ENCODE peak calls at places on chromosomes 13 and 19, in eight cellular contexts. M is glutamatergic neuron; L is lung; N is fibroblast of mammary gland; B is transverse colon; P is fibroblast of pulmonary artery; D is keratinocyte; X is CD8-positive, alpha-beta T cell. J is an unnamed sample.

GRCh38 chr19:53294786-53295441 is 27.4 kb upstream of the VN1R4 start:
- DNase-seq in B (no peak), L (no peak), D (no peak), P (no peak), N (peak; percentile 19), X (no peak), M (no peak), J (no peak)

GRCh38 chr13:113448545-113448884 is 4.8 kb downstream of the ADPRHL1 start:
- DNase-seq in N (no peak), P (no peak), X (no peak), M (no peak), L (no peak), D (no peak), B (peak; percentile 47), J (no peak)

GRCh38 chr13:33235078-33235477 is 50.5 kb downstream of the STARD13 start:
- DNase-seq in M (no peak), N (peak; percentile 81), D (no peak), P (peak; percentile 62), B (no peak), L (no peak), X (no peak), J (no peak)

GRCh38 chr13:36382030-36382429 is 35.8 kb upstream of the SPART start:
- DNase-seq in N (no peak), L (no peak), M (no peak), P (no peak), X (no peak), B (no peak), D (no peak), J (no peak)

GRCh38 chr13:102658678-102659077 is 36.2 kb downstream of the METTL21C start:
- DNase-seq in M (no peak), L (no peak), N (peak; percentile 25), X (no peak), P (no peak), B (no peak), D (no peak), J (no peak)

GRCh38 chr13:47859129-47859528 is 141.9 kb downstream of the SUCLA2 start:
- DNase-seq in N (peak; percentile 40), B (no peak), X (no peak), L (no peak), M (no peak), P (no peak), D (no peak), J (no peak)

GRCh38 chr13:32272021-32272695 is 43.0 kb downstream of the ZAR1L start:
- DNase-seq in P (peak; percentile 53), M (no peak), L (no peak), X (no peak), B (no peak), D (no peak), N (peak; percentile 10), J (no peak)

GRCh38 chr13:76350399-76350798 is 535.8 kb downstream of the KCTD12 start:
- DNase-seq in B (no peak), X (no peak), N (no peak), D (no peak), M (no peak), P (peak; percentile 52), L (peak; percentile 75), J (no peak)

GRCh38 chr19:2540646-2541454 is 64.9 kb downstream of the GADD45B start:
- DNase-seq in N (peak; percentile 91), X (no peak), D (peak; percentile 85), M (peak; percentile 62), B (peak; percentile 82), P (peak; percentile 99), L (peak; percentile 92), J (peak; percentile 97)

GRCh38 chr13:29716493-29716892 is 121.0 kb upstream of the SLC7A1 start:
- DNase-seq in B (no peak), M (no peak), D (no peak), L (no peak), X (no peak), N (no peak), P (no peak), J (no peak)

GRCh38 chr19:29547981-29548380 is 22.2 kb downstream of the VSTM2B start:
- DNase-seq in L (no peak), P (no peak), D (no peak), M (peak; percentile 55), N (no peak), B (no peak), X (no peak), J (no peak)

GRCh38 chr19:16417660-16418596 is 53.8 kb downstream of the EPS15L1 start:
- DNase-seq in P (peak; percentile 62), D (peak; percentile 5), L (peak; percentile 67), N (peak; percentile 47), X (peak; percentile 82), B (peak; percentile 55), M (peak; percentile 79), J (peak; percentile 85)

GRCh38 chr13:45384474-45385174 is 33.5 kb downstream of the SLC25A30 start:
- DNase-seq in M (no peak), L (no peak), B (no peak), N (no peak), D (no peak), P (no peak), X (no peak), J (no peak)

GRCh38 chr19:5309438-5310204 is 31.0 kb downstream of the PTPRS start:
- DNase-seq in N (peak; percentile 19), X (no peak), L (no peak), B (no peak), P (peak; percentile 6), D (no peak), M (peak; percentile 33), J (peak; percentile 29)

GRCh38 chr19:4324228-4324627 is 14.4 kb downstream of the STAP2 start:
- DNase-seq in M (no peak), B (no peak), P (no peak), L (no peak), X (no peak), D (no peak), N (no peak), J (no peak)

GRCh38 chr19:12973236-12973635 is 3.9 kb downstream of the DAND5 start:
- DNase-seq in P (no peak), N (no peak), B (no peak), M (no peak), X (no peak), D (no peak), L (no peak), J (no peak)

GRCh38 chr19:4149518-4150288 is 3.7 kb upstream of the CREB3L3 start:
- DNase-seq in X (no peak), P (no peak), M (no peak), B (peak; percentile 74), N (no peak), D (no peak), L (no peak), J (no peak)

GRCh38 chr13:27796544-27797227 is 4.4 kb downstream of the GSX1 start:
- DNase-seq in D (no peak), M (no peak), X (no peak), L (no peak), N (no peak), P (no peak), B (no peak), J (no peak)

GRCh38 chr13:95793018-95793555 is 116.1 kb downstream of the DNAJC3 start:
- DNase-seq in L (no peak), N (no peak), D (no peak), P (no peak), X (no peak), B (no peak), M (no peak), J (no peak)

GRCh38 chr19:8017808-8018207 is 12.4 kb upstream of the ELAVL1 start:
- DNase-seq in B (peak; percentile 51), P (no peak), L (no peak), X (peak; percentile 54), N (no peak), M (no peak), D (no peak), J (no peak)
- TF ChIP-seq CTCF in B (peak; percentile 33), P (no peak), L (peak; percentile 3), X (no peak), N (no peak), M (no peak), D (no peak), J (no peak)

GRCh38 chr13:21834511-21834910 is 163.6 kb downstream of the FGF9 start:
- DNase-seq in M (no peak), D (no peak), P (no peak), X (no peak), B (no peak), N (no peak), L (no peak), J (no peak)

GRCh38 chr13:21833921-21834320 is 163.0 kb downstream of the FGF9 start:
- DNase-seq in P (no peak), X (no peak), L (no peak), B (no peak), D (no peak), N (no peak), M (no peak), J (no peak)

GRCh38 chr13:21837288-21837687 is 166.4 kb downstream of the FGF9 start:
- DNase-seq in D (no peak), M (no peak), N (no peak), L (no peak), B (no peak), X (no peak), P (no peak), J (no peak)

DNA sequence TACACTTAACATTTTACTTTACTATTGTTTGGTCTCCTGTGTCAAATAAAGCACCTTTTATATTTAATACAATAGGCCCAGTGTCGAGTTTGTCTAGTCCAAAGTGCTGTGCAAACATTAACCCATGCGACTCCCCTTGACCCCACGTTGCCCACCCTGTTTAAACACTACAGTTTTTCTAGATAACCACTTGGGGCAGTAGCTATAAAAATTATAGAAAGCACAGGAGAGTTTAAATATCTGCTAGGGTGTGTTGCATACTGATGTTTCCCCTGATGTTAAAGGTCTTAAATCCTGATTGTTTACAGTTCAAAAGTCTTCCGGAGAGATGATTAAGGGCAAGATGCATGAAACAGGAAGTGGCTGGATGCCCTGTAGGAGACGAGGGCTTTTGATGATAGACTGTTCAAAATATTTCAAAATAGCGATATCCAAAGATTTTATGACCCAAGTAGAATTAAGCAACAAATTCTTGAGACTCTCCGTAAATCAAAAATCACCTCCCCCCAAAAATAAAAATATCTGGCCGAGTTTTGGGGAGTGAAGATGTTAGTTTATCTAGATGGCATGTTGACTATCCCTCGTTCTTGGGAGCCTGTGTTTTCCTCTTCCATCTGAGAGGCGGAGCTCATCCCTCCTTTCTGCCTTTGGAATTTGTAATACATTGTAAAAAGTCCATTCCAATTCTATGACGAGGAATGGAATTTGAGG is 167.1 kb downstream of the FGF9 start:
- DNase-seq in M (no peak), N (no peak), B (no peak), L (no peak), X (no peak), P (no peak), D (no peak), J (no peak)
- TF ChIP-seq CTCF in M (no peak), N (no peak), B (no peak), L (no peak), X (no peak), P (no peak), D (no peak), J (no peak)

DNA sequence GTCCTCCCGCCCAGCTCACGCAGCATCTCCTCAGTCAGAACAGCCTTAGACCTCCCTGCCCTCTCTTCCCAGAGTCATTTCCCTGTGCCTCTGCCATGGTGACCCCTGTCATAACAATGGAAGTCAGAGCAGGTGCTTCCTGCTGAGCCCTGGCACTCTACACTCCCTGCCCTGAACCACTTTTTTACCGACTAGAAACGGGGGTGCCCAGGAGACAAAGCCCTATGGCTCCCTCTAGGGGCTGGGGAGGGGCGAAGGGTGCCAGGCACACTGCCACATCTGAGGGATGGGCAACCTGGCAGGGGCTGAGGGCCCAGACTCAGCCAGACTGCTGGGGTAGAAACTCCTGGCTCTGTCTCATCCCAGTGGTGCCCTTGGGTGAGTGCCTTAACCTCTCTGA is 16.4 kb downstream of the ZNF574 start:
- DNase-seq in L (no peak), M (no peak), N (no peak), B (peak; percentile 65), D (no peak), X (peak; percentile 59), P (peak; percentile 26), J (peak; percentile 69)
- TF ChIP-seq CTCF in L (no peak), M (no peak), N (peak; percentile 51), B (peak; percentile 48), D (peak; percentile 86), X (peak; percentile 40), P (peak; percentile 51), J (no peak)

GRCh38 chr19:32935629-32936028 is 36.1 kb downstream of the CEP89 start:
- DNase-seq in D (no peak), X (no peak), M (no peak), B (no peak), N (no peak), P (no peak), L (no peak), J (no peak)
- TF ChIP-seq CTCF in D (no peak), X (no peak), M (no peak), B (no peak), N (no peak), P (no peak), L (no peak), J (no peak)

J was measured in WTC11.